ENCODE peak calls at places on chromosomes 12 and 14, in five cellular contexts. V is activated naive CD4-positive, alpha-beta T cell; F is BJ; J is activated CD4-positive, alpha-beta T cell treated with anti-CD3 and anti-CD28 coated beads, Interleukin-2, amount 50 U/mL, for 24 hours; L is AG20443. D is an unnamed sample.

GRCh38 chr12:4444031-4444430 is 1.6 kb downstream of the FGF6 start:
- DNase-seq in V (no peak), F (no peak), J (no peak), L (no peak), D (no peak)

GRCh38 chr12:8887285-8887715 is 27.0 kb upstream of the PHC1 start:
- DNase-seq in V (no peak), F (no peak), J (no peak), L (no peak), D (no peak)

GRCh38 chr14:54650331-54651017 is 83.5 kb downstream of the SAMD4A start:
- DNase-seq in V (no peak), F (peak), J (no peak), L (peak), D (peak)

GRCh38 chr14:68392393-68393085 is 400.3 kb downstream of the ZFP36L1 start:
- DNase-seq in V (no peak), F (no peak), J (no peak), L (no peak), D (no peak)

GRCh38 chr12:120321382-120322202 is 6.0 kb downstream of the PLA2G1B start:
- DNase-seq in V (no peak), F (no peak), J (no peak), L (no peak), D (no peak)

GRCh38 chr12:70386771-70387170 is 20.7 kb downstream of the KCNMB4 start:
- DNase-seq in V (no peak), F (no peak), J (no peak), L (no peak), D (no peak)

GRCh38 chr12:71685961-71686657 is at the start of gene TMEM19:
- DNase-seq in V (peak), F (peak), J (peak), L (peak), D (peak)

GRCh38 chr12:51021694-51022093 is 4.5 kb downstream of the SLC11A2 start:
- DNase-seq in V (no peak), F (no peak), J (no peak), L (no peak), D (no peak)

GRCh38 chr12:89709994-89710872 is 1.6 kb upstream of the ATP2B1 start:
- DNase-seq in V (peak), F (no peak), J (no peak), L (peak), D (peak)

GRCh38 chr14:68384881-68385280 is 408.0 kb downstream of the ZFP36L1 start:
- DNase-seq in V (no peak), F (no peak), J (no peak), L (no peak), D (no peak)

GRCh38 chr12:56297400-56297799 is 2.7 kb downstream of the CS start:
- DNase-seq in V (no peak), F (no peak), J (no peak), L (no peak), D (no peak)

GRCh38 chr14:65880507-65880906 is 468.0 kb downstream of the FUT8 start:
- DNase-seq in V (no peak), F (no peak), J (no peak), L (no peak), D (peak)

GRCh38 chr12:50325890-50326391 is 42.6 kb upstream of the LIMA1 start:
- DNase-seq in V (no peak), F (no peak), J (no peak), L (no peak), D (no peak)

GRCh38 chr14:101554991-101555668 is 6.2 kb upstream of the DIO3 start:
- DNase-seq in V (no peak), F (no peak), J (no peak), L (no peak), D (no peak)

GRCh38 chr14:99524091-99524661 is 43.0 kb downstream of the CCNK start:
- DNase-seq in V (no peak), F (no peak), J (no peak), L (no peak), D (no peak)

GRCh38 chr12:2963760-2964292 is 4.6 kb downstream of the TEAD4 start:
- DNase-seq in V (no peak), F (no peak), J (no peak), L (no peak), D (no peak)

GRCh38 chr12:122022393-122023338 is 982 bp downstream of the BCL7A start:
- DNase-seq in V (no peak), F (no peak), J (no peak), L (peak), D (peak)

GRCh38 chr14:77674931-77675330 is 32.9 kb downstream of the ALKBH1 start:
- DNase-seq in V (no peak), F (no peak), J (no peak), L (no peak), D (no peak)

GRCh38 chr14:100065161-100065871 is at the start of gene EVL:
- DNase-seq in V (peak), F (no peak), J (peak), L (no peak), D (no peak)

GRCh38 chr12:112353389-112353788 is 28.8 kb downstream of the HECTD4 start:
- DNase-seq in V (no peak), F (no peak), J (no peak), L (no peak), D (no peak)

GRCh38 chr12:20368653-20369163 is 371 bp downstream of the PDE3A start:
- DNase-seq in V (no peak), F (no peak), J (no peak), L (peak), D (peak)

GRCh38 chr12:26195641-26196423 is 459 bp downstream of the SSPN start:
- DNase-seq in V (no peak), F (peak), J (no peak), L (peak), D (peak)

GRCh38 chr12:46359667-46360280 is 12.8 kb downstream of the SLC38A2 start:
- DNase-seq in V (no peak), F (no peak), J (no peak), L (no peak), D (no peak)

GRCh38 chr12:19431407-19432308 is 7.6 kb upstream of the AEBP2 start:
- DNase-seq in V (no peak), F (peak), J (peak), L (peak), D (peak)

GRCh38 chr14:94480809-94481208 is 4.8 kb upstream of the SERPINA9 start:
- DNase-seq in V (no peak), F (no peak), J (no peak), L (no peak), D (no peak)

GRCh38 chr12:89060133-89060532 is 292.2 kb downstream of the DUSP6 start:
- DNase-seq in V (no peak), F (no peak), J (no peak), L (no peak), D (peak)

GRCh38 chr14:21039059-21039422 is 3.1 kb upstream of the RNASE7 start:
- DNase-seq in V (no peak), F (no peak), J (no peak), L (peak), D (peak)

GRCh38 chr12:127562781-127563180 is 704.2 kb upstream of the TMEM132C start:
- DNase-seq in V (no peak), F (no peak), J (no peak), L (no peak), D (no peak)

GRCh38 chr14:72523397-72524157 is 370.3 kb downstream of the DPF3 start:
- DNase-seq in V (no peak), F (no peak), J (no peak), L (no peak), D (no peak)

GRCh38 chr12:46124848-46125619 is 134.7 kb upstream of the SCAF11 start:
- DNase-seq in V (no peak), F (peak), J (no peak), L (peak), D (peak)

GRCh38 chr14:104332634-104333270 is 194.4 kb downstream of the KIF26A start:
- DNase-seq in V (no peak), F (no peak), J (no peak), L (no peak), D (no peak)

GRCh38 chr12:52169886-52170285 is 21.9 kb downstream of the KRT80 start:
- DNase-seq in V (no peak), F (no peak), J (no peak), L (no peak), D (no peak)